ENCODE peak calls at places on chromosomes 7 and 10, in eight cellular contexts. I is hepatocyte; Y is adrenal gland; U is vagina; A is neural progenitor cell; O is CD8-positive, alpha-beta T cell; W is astrocyte of the spinal cord; C is H9. S is an unnamed sample.

GRCh38 chr10:88042162-88043100 is 179.0 kb downstream of the PTEN start:
- DNase-seq in C (peak), O (no peak), A (peak), W (peak), Y (no peak), I (peak), U (no peak), S (no peak)

GRCh38 chr10:124387078-124387874 is 31.4 kb downstream of the OAT start:
- DNase-seq in Y (no peak), I (no peak), U (peak), O (no peak), A (no peak), C (peak), W (no peak), S (no peak)

GRCh38 chr7:131893627-131894345 is 337.4 kb upstream of the PODXL start:
- DNase-seq in I (no peak), A (no peak), Y (no peak), C (no peak), U (no peak), W (peak), O (no peak), S (peak)

GRCh38 chr10:72248477-72249151 is 25.1 kb upstream of the DDIT4 start:
- DNase-seq in O (peak), Y (peak), U (no peak), C (peak), A (no peak), W (peak), I (peak), S (no peak)

GRCh38 chr10:97919012-97919411 is 69.4 kb downstream of the GOLGA7B start:
- DNase-seq in U (no peak), C (no peak), A (no peak), Y (no peak), O (no peak), W (no peak), I (no peak), S (no peak)

GRCh38 chr7:143398616-143399015 is 10.0 kb downstream of the EPHA1 start:
- DNase-seq in I (no peak), C (no peak), U (no peak), W (no peak), Y (no peak), A (no peak), O (no peak), S (no peak)

GRCh38 chr10:79313320-79313719 is 33.9 kb upstream of the PPIF start:
- DNase-seq in W (no peak), Y (no peak), C (no peak), U (no peak), A (no peak), I (no peak), O (no peak), S (no peak)

GRCh38 chr7:27601217-27601616 is 61.5 kb downstream of the HIBADH start:
- DNase-seq in A (no peak), Y (no peak), O (no peak), I (no peak), W (no peak), U (no peak), C (no peak), S (no peak)

GRCh38 chr10:122475581-122475980 is 14.2 kb downstream of the HTRA1 start:
- DNase-seq in A (peak), Y (no peak), O (no peak), I (no peak), W (peak), U (no peak), C (no peak), S (no peak)

GRCh38 chr7:79175390-79175789 is 278.1 kb downstream of the MAGI2 start:
- DNase-seq in O (no peak), W (no peak), U (no peak), A (no peak), C (no peak), Y (no peak), I (no peak), S (no peak)

GRCh38 chr10:87093461-87094372 is 926 bp downstream of the GLUD1 start:
- DNase-seq in O (peak), A (peak), W (peak), Y (peak), I (peak), C (peak), U (no peak), S (no peak)

GRCh38 chr10:99172130-99172738 is 63.4 kb downstream of the HPSE2 start:
- DNase-seq in U (no peak), I (peak), A (peak), O (no peak), Y (peak), W (peak), C (peak), S (no peak)

GRCh38 chr10:11171452-11171851 is 153.8 kb downstream of the CELF2 start:
- DNase-seq in C (no peak), I (no peak), U (no peak), Y (no peak), A (no peak), O (peak), W (no peak), S (no peak)

GRCh38 chr7:78863248-78863647 is 590.2 kb downstream of the MAGI2 start:
- DNase-seq in C (no peak), I (peak), A (peak), Y (no peak), W (no peak), O (no peak), U (no peak), S (no peak)

GRCh38 chr7:157664034-157664433 is 327.2 kb downstream of the DNAJB6 start:
- DNase-seq in I (no peak), O (no peak), W (no peak), A (no peak), C (no peak), U (no peak), Y (no peak), S (no peak)

GRCh38 chr7:139942686-139943085 is 113.6 kb downstream of the TBXAS1 start:
- DNase-seq in W (no peak), U (no peak), O (no peak), Y (no peak), A (no peak), I (no peak), C (no peak), S (no peak)

GRCh38 chr7:85750454-85750949 is 563.6 kb upstream of the SEMA3D start:
- DNase-seq in W (peak), I (peak), A (peak), O (no peak), C (peak), Y (peak), U (no peak), S (no peak)
- TF ChIP-seq CTCF in W (peak), I (peak), A (peak), O (no peak), C (peak), Y (peak), U (no peak), S (peak)

GRCh38 chr10:55500931-55501559 is 700.0 kb upstream of the PCDH15 start:
- DNase-seq in O (no peak), U (no peak), A (peak), C (peak), I (peak), Y (peak), W (peak), S (no peak)
- TF ChIP-seq CTCF in O (no peak), U (no peak), A (peak), C (peak), I (peak), Y (peak), W (peak), S (no peak)

DNA sequence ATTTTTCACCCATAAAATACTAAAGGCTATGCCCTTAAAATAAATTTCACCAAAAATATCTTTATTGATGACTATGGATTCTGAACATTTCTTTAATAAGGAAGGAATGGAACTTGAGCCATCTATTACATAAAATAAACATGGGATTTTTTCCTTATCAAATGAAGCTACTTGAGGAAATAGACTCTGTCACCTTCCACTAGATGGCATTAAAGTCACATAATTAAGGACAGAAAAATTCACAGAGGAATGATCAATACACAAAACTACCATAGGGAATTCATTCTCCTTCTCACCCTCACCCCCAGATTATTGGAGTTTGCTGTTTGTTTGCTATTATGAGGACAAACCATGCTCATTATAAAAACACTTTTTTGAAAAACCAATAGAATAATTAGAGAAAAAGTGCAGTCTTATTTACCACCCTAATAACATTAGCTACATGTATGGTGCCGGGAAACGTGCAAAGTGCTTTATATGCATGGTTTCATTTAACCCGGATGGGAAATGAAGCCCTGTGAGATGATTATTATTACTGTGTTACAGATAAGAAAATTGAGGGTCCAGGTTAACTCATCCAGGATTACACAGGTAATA is 21.1 kb upstream of the FOXI2 start:
- DNase-seq in U (no peak), I (no peak), W (peak), A (peak), Y (no peak), O (no peak), C (no peak), S (no peak)
- TF ChIP-seq CTCF in U (no peak), I (peak), W (peak), A (peak), Y (peak), O (no peak), C (peak), S (no peak)

GRCh38 chr7:101211501-101211900 is 5.9 kb downstream of the PLOD3 start:
- DNase-seq in A (no peak), U (no peak), C (no peak), Y (no peak), W (no peak), I (no peak), O (no peak), S (no peak)
- TF ChIP-seq CTCF in A (no peak), U (no peak), C (no peak), Y (no peak), W (no peak), I (no peak), O (no peak), S (no peak)

GRCh38 chr10:117462424-117462792 is 80.1 kb upstream of the EMX2 start:
- DNase-seq in C (peak), O (no peak), I (peak), A (peak), U (no peak), Y (no peak), W (no peak), S (no peak)
- TF ChIP-seq CTCF in C (peak), O (no peak), I (peak), A (peak), U (no peak), Y (no peak), W (peak), S (peak)

DNA sequence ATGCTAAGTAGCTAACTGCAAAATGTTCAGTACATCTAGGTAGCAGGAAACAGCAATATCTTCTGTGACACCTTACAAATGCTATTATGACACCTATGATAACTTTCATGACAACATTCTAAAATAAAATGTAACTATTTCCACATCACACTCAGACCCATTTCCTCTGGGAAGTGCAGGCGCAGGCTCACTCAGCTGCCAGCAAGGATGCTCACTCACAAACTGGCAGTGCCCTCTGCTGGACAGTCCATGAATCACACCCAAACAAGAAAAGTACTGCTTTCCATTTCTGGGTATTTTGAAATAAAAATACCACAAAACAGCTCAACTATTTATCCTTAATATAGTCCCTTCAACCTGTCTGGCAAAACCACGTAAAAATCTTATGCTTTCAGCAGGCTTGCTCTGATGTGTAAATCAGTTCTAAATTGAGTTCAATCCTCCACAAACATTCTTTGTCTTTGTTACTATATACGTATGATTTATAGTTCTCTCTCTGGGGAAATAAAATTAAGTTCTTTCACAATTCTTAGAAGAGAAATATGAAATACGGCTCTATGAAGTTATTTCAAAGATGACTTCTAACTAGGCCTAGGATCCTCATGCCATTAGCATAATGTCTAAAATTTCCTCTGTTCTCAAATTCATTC is 176.6 kb downstream of the PARD3 start:
- DNase-seq in U (no peak), A (peak), C (peak), O (peak), I (peak), Y (peak), W (peak), S (peak)
- TF ChIP-seq CTCF in U (peak), A (peak), C (peak), O (peak), I (peak), Y (peak), W (peak), S (peak)

DNA sequence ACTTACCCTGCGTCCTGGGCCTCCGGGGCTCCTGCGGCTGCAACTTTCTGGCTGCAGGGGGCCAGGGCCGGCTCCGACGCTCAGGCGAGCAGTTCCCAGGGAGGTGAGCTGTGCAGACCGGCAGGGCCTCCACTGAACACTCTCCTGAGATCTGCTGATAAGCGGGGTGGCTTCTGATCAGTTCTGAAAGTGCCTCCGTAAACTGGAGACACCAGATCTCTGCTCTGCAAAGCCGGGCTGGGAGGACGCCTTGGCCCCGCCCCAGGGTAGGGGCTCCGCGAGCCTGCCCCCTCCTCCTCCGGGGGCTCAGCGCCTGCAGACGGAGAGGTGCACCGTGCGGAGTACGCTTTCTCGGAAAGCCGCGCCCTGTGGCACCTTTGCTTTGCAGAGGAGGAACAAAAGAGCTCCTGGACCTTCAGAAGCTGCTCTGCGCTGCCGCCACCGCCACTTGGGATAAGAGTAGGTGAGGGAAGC is 141.3 kb upstream of the VKORC1L1 start:
- DNase-seq in U (no peak), C (peak), O (no peak), A (peak), I (peak), Y (peak), W (peak), S (no peak)
- TF ChIP-seq CTCF in U (no peak), C (peak), O (no peak), A (peak), I (peak), Y (no peak), W (peak), S (peak)

GRCh38 chr7:35971133-35971995 is 170.5 kb downstream of the SEPTIN7 start:
- DNase-seq in U (no peak), W (no peak), A (no peak), Y (no peak), O (no peak), I (no peak), C (no peak), S (no peak)
- TF ChIP-seq CTCF in U (no peak), W (peak), A (no peak), Y (no peak), O (no peak), I (no peak), C (no peak), S (no peak)

GRCh38 chr10:96130326-96130758 is 245 bp downstream of the ZNF518A start:
- DNase-seq in Y (peak), A (peak), U (no peak), O (peak), W (no peak), I (peak), C (peak), S (peak)
- TF ChIP-seq CTCF in Y (no peak), A (peak), U (no peak), O (no peak), W (no peak), I (no peak), C (no peak), S (no peak)

S was measured in AG04449.